ENCODE peak calls at places on chromosomes 13 and 19, in ten cellular contexts. One of them, this sample, is unnamed.

GRCh38 chr13:71879129-71879535 is 12.1 kb upstream of the DACH1 start:
- DNase-seq in NB4: peak
- DNase-seq in GM12892: no peak
- DNase-seq in breast epithelium: no peak
- DNase-seq in suprapubic skin: no peak
- DNase-seq in adrenal gland: no peak
- DNase-seq in heart left ventricle: no peak
- DNase-seq in uterus: no peak
- DNase-seq in body of pancreas: peak
- DNase-seq in ovary: no peak
- DNase-seq in this sample: peak

GRCh38 chr13:37058801-37059135 is 720 bp downstream of the SUPT20H start:
- DNase-seq in suprapubic skin: no peak
- DNase-seq in heart left ventricle: peak
- DNase-seq in adrenal gland: peak
- DNase-seq in uterus: no peak
- DNase-seq in ovary: no peak
- DNase-seq in body of pancreas: peak
- DNase-seq in NB4: peak
- DNase-seq in breast epithelium: no peak
- DNase-seq in GM12892: no peak
- DNase-seq in this sample: peak

GRCh38 chr19:35501684-35502083 is 11.4 kb upstream of the KRTDAP start:
- DNase-seq in heart left ventricle: no peak
- DNase-seq in suprapubic skin: no peak
- DNase-seq in ovary: peak
- DNase-seq in body of pancreas: no peak
- DNase-seq in uterus: no peak
- DNase-seq in breast epithelium: no peak
- DNase-seq in GM12892: no peak
- DNase-seq in NB4: no peak
- DNase-seq in adrenal gland: peak
- DNase-seq in this sample: no peak

GRCh38 chr13:58843567-58843966 is 1212.0 kb downstream of the PCDH17 start:
- DNase-seq in breast epithelium: no peak
- DNase-seq in GM12892: no peak
- DNase-seq in suprapubic skin: no peak
- DNase-seq in heart left ventricle: no peak
- DNase-seq in ovary: no peak
- DNase-seq in body of pancreas: no peak
- DNase-seq in NB4: peak
- DNase-seq in adrenal gland: no peak
- DNase-seq in uterus: no peak
- DNase-seq in this sample: no peak

GRCh38 chr19:58328999-58329398 is 2.2 kb downstream of the ZSCAN22 start:
- DNase-seq in body of pancreas: no peak
- DNase-seq in uterus: no peak
- DNase-seq in GM12892: no peak
- DNase-seq in suprapubic skin: no peak
- DNase-seq in ovary: no peak
- DNase-seq in heart left ventricle: no peak
- DNase-seq in adrenal gland: no peak
- DNase-seq in breast epithelium: no peak
- DNase-seq in NB4: peak
- DNase-seq in this sample: peak

GRCh38 chr19:15112385-15112784 is 5.2 kb downstream of the SYDE1 start:
- DNase-seq in heart left ventricle: no peak
- DNase-seq in ovary: no peak
- DNase-seq in adrenal gland: no peak
- DNase-seq in GM12892: no peak
- DNase-seq in body of pancreas: no peak
- DNase-seq in uterus: no peak
- DNase-seq in suprapubic skin: no peak
- DNase-seq in NB4: no peak
- DNase-seq in breast epithelium: no peak
- DNase-seq in this sample: no peak

GRCh38 chr19:46481187-46481586 is 9.8 kb upstream of the PNMA8A start:
- DNase-seq in breast epithelium: no peak
- DNase-seq in heart left ventricle: no peak
- DNase-seq in adrenal gland: no peak
- DNase-seq in uterus: peak
- DNase-seq in suprapubic skin: no peak
- DNase-seq in NB4: no peak
- DNase-seq in ovary: no peak
- DNase-seq in GM12892: no peak
- DNase-seq in body of pancreas: no peak
- DNase-seq in this sample: no peak

GRCh38 chr19:49064768-49065611 is at the start of gene NTF4:
- DNase-seq in breast epithelium: peak
- DNase-seq in uterus: no peak
- DNase-seq in ovary: peak
- DNase-seq in body of pancreas: peak
- DNase-seq in GM12892: no peak
- DNase-seq in adrenal gland: no peak
- DNase-seq in heart left ventricle: no peak
- DNase-seq in NB4: peak
- DNase-seq in suprapubic skin: no peak
- DNase-seq in this sample: no peak

GRCh38 chr13:78993792-78994191 is 334.8 kb upstream of the OBI1 start:
- DNase-seq in heart left ventricle: no peak
- DNase-seq in uterus: no peak
- DNase-seq in ovary: no peak
- DNase-seq in breast epithelium: no peak
- DNase-seq in body of pancreas: no peak
- DNase-seq in adrenal gland: no peak
- DNase-seq in NB4: no peak
- DNase-seq in suprapubic skin: no peak
- DNase-seq in GM12892: no peak
- DNase-seq in this sample: no peak

GRCh38 chr19:56367829-56368711 is 25.3 kb downstream of the ZNF582 start:
- DNase-seq in heart left ventricle: peak
- DNase-seq in breast epithelium: peak
- DNase-seq in body of pancreas: peak
- DNase-seq in NB4: peak
- DNase-seq in adrenal gland: peak
- DNase-seq in GM12892: peak
- DNase-seq in uterus: peak
- DNase-seq in ovary: peak
- DNase-seq in suprapubic skin: peak
- DNase-seq in this sample: peak

GRCh38 chr13:33611016-33611805 is 206.7 kb upstream of the RFC3 start:
- DNase-seq in suprapubic skin: no peak
- DNase-seq in body of pancreas: peak
- DNase-seq in heart left ventricle: peak
- DNase-seq in breast epithelium: peak
- DNase-seq in NB4: no peak
- DNase-seq in adrenal gland: peak
- DNase-seq in uterus: peak
- DNase-seq in ovary: peak
- DNase-seq in GM12892: no peak
- DNase-seq in this sample: no peak

GRCh38 chr13:79307866-79308298 is 98.2 kb downstream of the RBM26 start:
- DNase-seq in heart left ventricle: peak
- DNase-seq in NB4: no peak
- DNase-seq in GM12892: no peak
- DNase-seq in adrenal gland: peak
- DNase-seq in breast epithelium: no peak
- DNase-seq in ovary: peak
- DNase-seq in body of pancreas: peak
- DNase-seq in uterus: no peak
- DNase-seq in suprapubic skin: no peak
- DNase-seq in this sample: no peak

GRCh38 chr19:5903054-5903501 is 512 bp downstream of the NDUFA11 start:
- DNase-seq in uterus: no peak
- DNase-seq in body of pancreas: no peak
- DNase-seq in ovary: no peak
- DNase-seq in breast epithelium: no peak
- DNase-seq in NB4: peak
- DNase-seq in suprapubic skin: no peak
- DNase-seq in adrenal gland: peak
- DNase-seq in heart left ventricle: no peak
- DNase-seq in GM12892: no peak
- DNase-seq in this sample: peak

GRCh38 chr19:13093407-13094284 is 9.0 kb downstream of the LYL1 start:
- DNase-seq in NB4: peak
- DNase-seq in suprapubic skin: peak
- DNase-seq in GM12892: peak
- DNase-seq in breast epithelium: peak
- DNase-seq in adrenal gland: peak
- DNase-seq in ovary: peak
- DNase-seq in uterus: peak
- DNase-seq in body of pancreas: peak
- DNase-seq in heart left ventricle: peak
- DNase-seq in this sample: peak
- TF ChIP-seq POLR2A in NB4: no peak
- TF ChIP-seq POLR2A in suprapubic skin: no peak
- TF ChIP-seq POLR2A in GM12892: no peak
- TF ChIP-seq POLR2A in breast epithelium: no peak
- TF ChIP-seq POLR2A in adrenal gland: no peak
- TF ChIP-seq POLR2A in ovary: peak
- TF ChIP-seq POLR2A in uterus: peak
- TF ChIP-seq POLR2A in body of pancreas: no peak
- TF ChIP-seq POLR2A in heart left ventricle: no peak
- TF ChIP-seq POLR2A in this sample: no peak

GRCh38 chr19:41321600-41322270 is 11.8 kb downstream of the CCDC97 start:
- DNase-seq in GM12892: no peak
- DNase-seq in suprapubic skin: no peak
- DNase-seq in breast epithelium: no peak
- DNase-seq in uterus: peak
- DNase-seq in ovary: peak
- DNase-seq in body of pancreas: peak
- DNase-seq in NB4: peak
- DNase-seq in heart left ventricle: peak
- DNase-seq in adrenal gland: peak
- DNase-seq in this sample: peak

GRCh38 chr19:41320185-41320518 is 10.2 kb downstream of the CCDC97 start:
- DNase-seq in GM12892: no peak
- DNase-seq in NB4: no peak
- DNase-seq in ovary: no peak
- DNase-seq in body of pancreas: no peak
- DNase-seq in heart left ventricle: no peak
- DNase-seq in suprapubic skin: no peak
- DNase-seq in adrenal gland: no peak
- DNase-seq in uterus: no peak
- DNase-seq in breast epithelium: no peak
- DNase-seq in this sample: no peak

GRCh38 chr19:41319500-41320184 is 9.7 kb downstream of the CCDC97 start:
- DNase-seq in breast epithelium: no peak
- DNase-seq in ovary: no peak
- DNase-seq in suprapubic skin: no peak
- DNase-seq in adrenal gland: no peak
- DNase-seq in GM12892: no peak
- DNase-seq in heart left ventricle: no peak
- DNase-seq in uterus: no peak
- DNase-seq in NB4: no peak
- DNase-seq in body of pancreas: no peak
- DNase-seq in this sample: no peak

GRCh38 chr19:41321204-41321599 is 11.2 kb downstream of the CCDC97 start:
- DNase-seq in uterus: no peak
- DNase-seq in breast epithelium: no peak
- DNase-seq in ovary: no peak
- DNase-seq in body of pancreas: no peak
- DNase-seq in NB4: no peak
- DNase-seq in suprapubic skin: no peak
- DNase-seq in adrenal gland: no peak
- DNase-seq in GM12892: no peak
- DNase-seq in heart left ventricle: no peak
- DNase-seq in this sample: no peak

DNA sequence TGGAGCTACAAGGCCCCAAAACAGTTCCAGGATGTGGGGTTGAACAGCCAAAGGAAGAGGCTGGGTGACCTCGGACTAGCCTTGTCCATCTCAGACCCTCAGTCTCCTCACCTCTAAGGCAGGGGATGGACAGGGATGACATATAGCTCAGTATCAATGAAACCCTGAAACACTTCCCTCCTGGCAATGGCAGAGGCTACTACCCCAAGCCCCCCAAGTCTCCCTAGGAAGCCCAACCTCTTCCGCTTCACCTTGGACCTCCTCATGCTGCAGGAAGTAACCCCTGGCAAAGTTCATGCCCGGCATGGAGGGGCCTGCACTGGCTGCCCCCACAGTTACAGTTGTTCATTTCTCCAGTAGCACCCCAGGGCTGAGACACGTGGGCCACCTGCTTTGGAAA is 10.6 kb downstream of the CCDC97 start:
- DNase-seq in body of pancreas: no peak
- DNase-seq in adrenal gland: no peak
- DNase-seq in GM12892: no peak
- DNase-seq in breast epithelium: no peak
- DNase-seq in NB4: no peak
- DNase-seq in heart left ventricle: no peak
- DNase-seq in ovary: no peak
- DNase-seq in suprapubic skin: no peak
- DNase-seq in uterus: no peak
- DNase-seq in this sample: no peak
- TF ChIP-seq POLR2A in body of pancreas: no peak
- TF ChIP-seq POLR2A in adrenal gland: no peak
- TF ChIP-seq POLR2A in GM12892: no peak
- TF ChIP-seq POLR2A in breast epithelium: no peak
- TF ChIP-seq POLR2A in NB4: no peak
- TF ChIP-seq POLR2A in heart left ventricle: no peak
- TF ChIP-seq POLR2A in ovary: no peak
- TF ChIP-seq POLR2A in suprapubic skin: no peak
- TF ChIP-seq POLR2A in uterus: no peak
- TF ChIP-seq POLR2A in this sample: no peak

GRCh38 chr19:16618248-16618647 is 9.8 kb downstream of the MED26 start:
- DNase-seq in uterus: no peak
- DNase-seq in NB4: no peak
- DNase-seq in suprapubic skin: no peak
- DNase-seq in body of pancreas: no peak
- DNase-seq in breast epithelium: no peak
- DNase-seq in GM12892: no peak
- DNase-seq in heart left ventricle: no peak
- DNase-seq in adrenal gland: no peak
- DNase-seq in ovary: no peak
- DNase-seq in this sample: no peak
- TF ChIP-seq POLR2A in uterus: no peak
- TF ChIP-seq POLR2A in NB4: no peak
- TF ChIP-seq POLR2A in suprapubic skin: no peak
- TF ChIP-seq POLR2A in body of pancreas: no peak
- TF ChIP-seq POLR2A in breast epithelium: no peak
- TF ChIP-seq POLR2A in GM12892: no peak
- TF ChIP-seq POLR2A in heart left ventricle: no peak
- TF ChIP-seq POLR2A in adrenal gland: no peak
- TF ChIP-seq POLR2A in ovary: no peak
- TF ChIP-seq POLR2A in this sample: no peak

DNA sequence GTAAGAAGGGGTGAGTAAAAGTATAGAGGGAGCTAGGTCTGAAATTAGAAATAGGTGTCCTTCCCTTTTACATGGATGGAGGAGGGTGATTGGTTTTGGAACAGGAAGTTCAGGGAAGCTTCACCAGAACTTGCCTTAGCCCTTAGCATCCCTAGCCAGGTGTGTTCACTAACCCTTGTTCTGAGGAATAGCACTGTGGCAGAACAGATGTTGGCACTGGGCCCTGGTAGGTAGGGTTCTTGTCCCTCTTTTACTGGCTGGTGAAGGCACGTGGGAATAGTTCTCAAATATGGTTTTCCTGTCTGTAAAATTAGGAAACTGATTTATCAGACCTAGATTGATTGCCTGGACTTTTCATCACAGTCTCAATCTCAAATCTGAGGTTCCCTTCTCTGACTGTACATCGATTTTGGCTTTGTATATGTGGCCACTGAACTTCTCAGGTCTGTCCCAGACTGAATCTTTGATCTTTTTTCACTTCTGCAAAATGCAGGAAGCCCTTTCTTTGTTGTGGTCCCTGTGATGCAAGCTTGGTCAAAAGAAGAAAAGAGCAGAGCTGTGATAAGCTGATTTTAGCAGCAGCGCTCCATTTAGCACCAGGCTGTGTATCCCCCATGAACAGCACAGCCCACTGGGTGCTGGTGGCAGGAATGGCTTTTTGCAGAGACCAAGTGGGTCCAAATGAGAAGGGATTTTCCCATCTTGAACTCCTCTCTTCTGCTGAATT is 86.2 kb upstream of the HTR2A start:
- DNase-seq in breast epithelium: no peak
- DNase-seq in NB4: peak
- DNase-seq in heart left ventricle: no peak
- DNase-seq in suprapubic skin: no peak
- DNase-seq in GM12892: no peak
- DNase-seq in uterus: no peak
- DNase-seq in adrenal gland: no peak
- DNase-seq in ovary: no peak
- DNase-seq in body of pancreas: no peak
- DNase-seq in this sample: no peak
- TF ChIP-seq POLR2A in breast epithelium: no peak
- TF ChIP-seq POLR2A in NB4: no peak
- TF ChIP-seq POLR2A in heart left ventricle: no peak
- TF ChIP-seq POLR2A in suprapubic skin: no peak
- TF ChIP-seq POLR2A in GM12892: no peak
- TF ChIP-seq POLR2A in uterus: no peak
- TF ChIP-seq POLR2A in adrenal gland: no peak
- TF ChIP-seq POLR2A in ovary: no peak
- TF ChIP-seq POLR2A in body of pancreas: no peak
- TF ChIP-seq POLR2A in this sample: no peak